ENCODE peak calls at places on chromosomes 6 and 20, in four cellular contexts. G, R, F and V are unnamed samples.

GRCh38 chr20:13638496-13639477 is at the start of gene TASP1:
- DNase-seq in G (peak; percentile 89), R (peak; percentile 97), F (peak; percentile 99), V (peak; percentile 97)

GRCh38 chr6:135759831-135760230 is 91.7 kb upstream of the PDE7B start:
- DNase-seq in G (no peak), R (no peak), F (no peak), V (no peak)

GRCh38 chr6:53568776-53569616 is 24.1 kb upstream of the GCLC start:
- DNase-seq in G (no peak), R (no peak), F (no peak), V (no peak)

GRCh38 chr6:13024616-13025015 is 303.7 kb downstream of the TBC1D7 start:
- DNase-seq in G (no peak), R (no peak), F (no peak), V (no peak)

GRCh38 chr6:91298543-91299145 is 711.8 kb upstream of the MAP3K7 start:
- DNase-seq in G (no peak), R (no peak), F (no peak), V (no peak)

GRCh38 chr6:170270984-170271593 is 19.8 kb downstream of the DLL1 start:
- DNase-seq in G (no peak), R (peak; percentile 49), F (no peak), V (no peak)

GRCh38 chr6:118678866-118679265 is 27.5 kb upstream of the CEP85L start:
- DNase-seq in G (no peak), R (no peak), F (no peak), V (no peak)

GRCh38 chr6:152897807-152898399 is 84.9 kb downstream of the FBXO5 start:
- DNase-seq in G (peak; percentile 20), R (peak; percentile 83), F (peak; percentile 63), V (peak; percentile 22)

GRCh38 chr20:32205502-32206382 is 1.8 kb downstream of the PLAGL2 start:
- DNase-seq in G (no peak), R (no peak), F (peak; percentile 40), V (no peak)

GRCh38 chr6:144931172-144932035 is 646.3 kb downstream of the UTRN start:
- DNase-seq in G (no peak), R (no peak), F (peak; percentile 59), V (no peak)

GRCh38 chr20:25081730-25082497 is at the start of gene VSX1:
- DNase-seq in G (no peak), R (peak; percentile 37), F (no peak), V (no peak)

GRCh38 chr6:147000545-147001488 is 203.4 kb upstream of the STXBP5 start:
- DNase-seq in G (no peak), R (no peak), F (no peak), V (no peak)

GRCh38 chr20:57124800-57125399 is 141.5 kb downstream of the BMP7 start:
- DNase-seq in G (no peak), R (no peak), F (peak; percentile 75), V (no peak)

GRCh38 chr6:85465762-85466161 is 15.9 kb downstream of the NT5E start:
- DNase-seq in G (no peak), R (no peak), F (no peak), V (no peak)

GRCh38 chr20:62921119-62921687 is 5.1 kb downstream of the DIDO1 start:
- DNase-seq in G (no peak), R (peak; percentile 73), F (peak; percentile 87), V (no peak)

GRCh38 chr6:34021839-34022190 is 124.1 kb downstream of the GRM4 start:
- DNase-seq in G (no peak), R (peak; percentile 22), F (no peak), V (no peak)

GRCh38 chr6:2503816-2504494 is 246.8 kb downstream of the MYLK4 start:
- DNase-seq in G (no peak), R (no peak), F (peak; percentile 65), V (no peak)

GRCh38 chr6:30683980-30684338 is 2.5 kb downstream of the PPP1R18 start:
- DNase-seq in G (no peak), R (no peak), F (peak; percentile 7), V (no peak)

GRCh38 chr6:116247285-116247684 is 6.6 kb downstream of the TSPYL4 start:
- DNase-seq in G (no peak), R (no peak), F (no peak), V (no peak)

GRCh38 chr6:52566853-52567279 is 10.0 kb downstream of the TRAM2 start:
- DNase-seq in G (no peak), R (no peak), F (no peak), V (no peak)

GRCh38 chr20:38252292-38253288 is 7.9 kb downstream of the KIAA1755 start:
- DNase-seq in G (no peak), R (no peak), F (peak; percentile 29), V (no peak)

GRCh38 chr6:20313086-20313485 is 88.6 kb upstream of the E2F3 start:
- DNase-seq in G (no peak), R (no peak), F (no peak), V (no peak)